ENCODE peak calls at places on chromosomes 1 and 21, in ten cellular contexts. O is CD4-positive, alpha-beta T cell; Y is activated effector memory CD4-positive, alpha-beta T cell treated with anti-CD3 and anti-CD28 coated beads, Interleukin-2, amount 50 U/mL, for 16 hours; N is AG08395; S is A172; Z is hypothalamus; L is iris pigment epithelial cell; V is activated T-cell treated with anti-CD3 and anti-CD28 coated beads, Interleukin-2, amount 50 U/mL, for 72 hours; U is aorta; T is stimulated activated CD4-positive, alpha-beta T cell treated with anti-CD3 and anti-CD28 coated beads, TNF-alpha, amount 100 ng/mL, for 48 hours. R is an unnamed sample.

GRCh38 chr1:214341918-214342317 is 61.0 kb downstream of the SMYD2 start:
- DNase-seq in Y (no peak), L (no peak), S (no peak), Z (no peak), V (no peak), N (no peak), O (no peak), U (no peak), T (no peak), R (no peak)

GRCh38 chr1:117928881-117929339 is 511 bp downstream of the GDAP2 start:
- DNase-seq in N (peak; percentile 67), U (peak; percentile 77), V (peak; percentile 50), L (peak; percentile 72), Z (peak; percentile 43), S (peak; percentile 58), T (peak; percentile 3), Y (no peak), O (no peak), R (peak; percentile 72)

GRCh38 chr1:219792337-219793021 is 135.9 kb downstream of the SLC30A10 start:
- DNase-seq in N (peak; percentile 78), Y (no peak), S (peak; percentile 55), O (no peak), Z (no peak), V (no peak), U (no peak), T (no peak), L (peak; percentile 82), R (peak; percentile 35)

GRCh38 chr1:225508538-225509375 is 80.9 kb upstream of the LBR start:
- DNase-seq in O (no peak), Z (no peak), U (no peak), L (peak; percentile 99), N (peak; percentile 91), Y (no peak), S (peak; percentile 99), T (no peak), V (no peak), R (peak; percentile 98)

GRCh38 chr1:14780271-14780670 is 181.8 kb downstream of the KAZN start:
- DNase-seq in N (peak; percentile 21), O (no peak), S (no peak), L (peak; percentile 30), T (no peak), Y (no peak), U (no peak), Z (no peak), V (no peak), R (no peak)

GRCh38 chr1:23910553-23911246 is 2.5 kb downstream of the CNR2 start:
- DNase-seq in V (no peak), Y (no peak), T (no peak), O (no peak), U (no peak), L (no peak), N (no peak), Z (no peak), S (no peak), R (no peak)

GRCh38 chr21:25080161-25080560 is 527.1 kb downstream of the MRPL39 start:
- DNase-seq in T (no peak), S (no peak), L (no peak), V (no peak), Z (no peak), O (no peak), N (peak; percentile 3), U (no peak), Y (no peak), R (no peak)

GRCh38 chr1:94418664-94419655 is 771 bp downstream of the ABCD3 start:
- DNase-seq in L (peak; percentile 26), Z (peak; percentile 41), U (peak; percentile 55), Y (no peak), T (peak; percentile 10), S (peak; percentile 32), O (no peak), V (peak; percentile 10), N (peak; percentile 39), R (peak; percentile 54)

GRCh38 chr1:43036457-43036827 is 77.8 kb upstream of the SLC2A1 start:
- DNase-seq in U (no peak), Y (no peak), S (no peak), L (no peak), T (no peak), O (no peak), Z (no peak), V (no peak), N (peak; percentile 45), R (no peak)

GRCh38 chr1:48026275-48026674 is 29.1 kb upstream of the TRABD2B start:
- DNase-seq in Y (no peak), V (no peak), S (peak; percentile 78), T (no peak), N (no peak), U (no peak), L (peak; percentile 72), O (no peak), Z (no peak), R (peak; percentile 88)

GRCh38 chr21:33976082-33976979 is 60.7 kb upstream of the ATP5PO start:
- DNase-seq in Y (peak; percentile 82), L (peak; percentile 98), U (peak; percentile 73), S (peak; percentile 96), N (peak; percentile 89), Z (no peak), V (peak; percentile 54), T (peak; percentile 56), O (peak; percentile 55), R (peak; percentile 97)

GRCh38 chr21:43340491-43341348 is 86.2 kb downstream of the SIK1 start:
- DNase-seq in L (peak; percentile 90), Z (no peak), T (no peak), S (peak; percentile 94), U (no peak), Y (no peak), O (no peak), V (no peak), N (peak; percentile 82), R (peak; percentile 74)

GRCh38 chr1:231694081-231694443 is 67.5 kb downstream of the DISC1 start:
- DNase-seq in Y (no peak), L (no peak), O (no peak), S (no peak), T (no peak), V (no peak), U (peak; percentile 42), Z (no peak), N (no peak), R (no peak)

GRCh38 chr1:167273027-167273800 is 52.5 kb downstream of the POU2F1 start:
- DNase-seq in O (no peak), U (no peak), Y (no peak), S (peak; percentile 12), Z (no peak), N (no peak), V (no peak), L (peak; percentile 59), T (no peak), R (peak; percentile 53)

GRCh38 chr1:19529570-19530145 is 44.3 kb upstream of the CAPZB start:
- DNase-seq in N (no peak), Z (no peak), O (no peak), T (no peak), S (no peak), U (no peak), Y (no peak), V (no peak), L (no peak), R (no peak)

GRCh38 chr1:233665575-233666270 is 51.8 kb downstream of the KCNK1 start:
- DNase-seq in O (no peak), N (no peak), Z (no peak), U (no peak), Y (no peak), L (no peak), T (no peak), S (no peak), V (no peak), R (no peak)

GRCh38 chr1:31036749-31037500 is 28.6 kb downstream of the PUM1 start:
- DNase-seq in S (peak; percentile 27), T (no peak), O (no peak), Y (no peak), L (peak; percentile 52), U (no peak), V (no peak), N (no peak), Z (no peak), R (no peak)

GRCh38 chr1:53342735-53343470 is 15.0 kb upstream of the LRP8 start:
- DNase-seq in N (no peak), O (no peak), U (peak; percentile 16), V (no peak), T (no peak), S (no peak), Z (no peak), L (no peak), Y (peak; percentile 39), R (no peak)

GRCh38 chr1:50564417-50564816 is 141.2 kb upstream of the DMRTA2 start:
- DNase-seq in U (no peak), V (no peak), L (no peak), T (no peak), Z (no peak), O (no peak), S (no peak), Y (no peak), N (no peak), R (no peak)

GRCh38 chr21:16605588-16605987 is 875.8 kb downstream of the USP25 start:
- DNase-seq in Z (no peak), V (no peak), O (no peak), Y (no peak), U (no peak), T (no peak), N (no peak), L (no peak), S (no peak), R (peak; percentile 34)

GRCh38 chr1:940121-941026 is 16.7 kb downstream of the SAMD11 start:
- DNase-seq in O (no peak), U (peak; percentile 80), Z (peak; percentile 13), T (no peak), N (no peak), V (peak; percentile 31), L (peak; percentile 80), Y (no peak), S (peak; percentile 49), R (peak; percentile 59)

GRCh38 chr1:44036409-44037111 is 5.3 kb upstream of the SLC6A9 start:
- DNase-seq in Z (peak; percentile 29), U (peak; percentile 82), T (peak; percentile 55), Y (peak; percentile 88), L (peak; percentile 63), O (peak; percentile 62), V (peak; percentile 72), S (peak; percentile 66), N (peak; percentile 74), R (peak; percentile 73)

GRCh38 chr1:18132707-18133066 is 25.1 kb downstream of the IGSF21 start:
- DNase-seq in S (no peak), Y (no peak), L (no peak), T (no peak), V (no peak), N (no peak), O (no peak), U (no peak), Z (no peak), R (no peak)

GRCh38 chr1:1748686-1749321 is 24.6 kb upstream of the CDK11A start:
- DNase-seq in V (no peak), S (no peak), O (no peak), U (peak; percentile 38), Y (no peak), L (no peak), T (no peak), N (no peak), Z (no peak), R (no peak)

GRCh38 chr1:229629251-229629650 is 3.2 kb downstream of the URB2 start:
- DNase-seq in S (no peak), T (no peak), Z (no peak), O (no peak), V (no peak), U (no peak), Y (no peak), L (peak; percentile 79), N (no peak), R (no peak)

GRCh38 chr1:41521766-41522165 is 37.3 kb upstream of the EDN2 start:
- DNase-seq in Y (no peak), S (no peak), T (no peak), L (no peak), U (no peak), V (no peak), O (no peak), N (no peak), Z (no peak), R (no peak)

GRCh38 chr1:19668893-19669292 is 4.2 kb downstream of the HTR6 start:
- DNase-seq in Y (no peak), L (no peak), V (no peak), T (no peak), U (no peak), O (no peak), Z (no peak), S (peak; percentile 23), N (no peak), R (no peak)

GRCh38 chr1:235270625-235271024 is 57.4 kb downstream of the ARID4B start:
- DNase-seq in U (no peak), N (peak; percentile 49), L (peak; percentile 56), Z (no peak), O (no peak), Y (no peak), V (no peak), T (no peak), S (peak; percentile 16), R (peak; percentile 17)